ENCODE peak calls at places on chromosomes 5 and 9, in five cellular contexts. One of them, this sample, is unnamed.

GRCh38 chr5:65366655-65367054 is 115.1 kb downstream of the ADAMTS6 start:
- DNase-seq in NCI-H1436 treated with DMSO at 0.1 percent for 48 hours: no peak
- DNase-seq in choroid plexus epithelial cell: no peak
- DNase-seq in fibroblast of mammary gland: no peak
- DNase-seq in stimulated activated CD8-positive, alpha-beta memory T cell treated with anti-CD3 and anti-CD28 coated beads, Interleukin-4, amount 100 ng/mL, for 4 hours: no peak
- DNase-seq in this sample: no peak

GRCh38 chr9:82423700-82424099 is 435.1 kb downstream of the SPATA31D1 start:
- DNase-seq in NCI-H1436 treated with DMSO at 0.1 percent for 48 hours: no peak
- DNase-seq in choroid plexus epithelial cell: no peak
- DNase-seq in fibroblast of mammary gland: no peak
- DNase-seq in stimulated activated CD8-positive, alpha-beta memory T cell treated with anti-CD3 and anti-CD28 coated beads, Interleukin-4, amount 100 ng/mL, for 4 hours: no peak
- DNase-seq in this sample: no peak

GRCh38 chr9:33460854-33461253 is 12.9 kb downstream of the NOL6 start:
- DNase-seq in NCI-H1436 treated with DMSO at 0.1 percent for 48 hours: no peak
- DNase-seq in choroid plexus epithelial cell: no peak
- DNase-seq in fibroblast of mammary gland: no peak
- DNase-seq in stimulated activated CD8-positive, alpha-beta memory T cell treated with anti-CD3 and anti-CD28 coated beads, Interleukin-4, amount 100 ng/mL, for 4 hours: no peak
- DNase-seq in this sample: no peak

GRCh38 chr5:148973455-148973854 is 89.4 kb downstream of the SH3TC2 start:
- DNase-seq in NCI-H1436 treated with DMSO at 0.1 percent for 48 hours: no peak
- DNase-seq in choroid plexus epithelial cell: no peak
- DNase-seq in fibroblast of mammary gland: peak
- DNase-seq in stimulated activated CD8-positive, alpha-beta memory T cell treated with anti-CD3 and anti-CD28 coated beads, Interleukin-4, amount 100 ng/mL, for 4 hours: no peak
- DNase-seq in this sample: no peak

GRCh38 chr9:37998881-37999311 is 70.1 kb downstream of the SHB start:
- DNase-seq in NCI-H1436 treated with DMSO at 0.1 percent for 48 hours: no peak
- DNase-seq in choroid plexus epithelial cell: peak
- DNase-seq in fibroblast of mammary gland: peak
- DNase-seq in stimulated activated CD8-positive, alpha-beta memory T cell treated with anti-CD3 and anti-CD28 coated beads, Interleukin-4, amount 100 ng/mL, for 4 hours: no peak
- DNase-seq in this sample: no peak

GRCh38 chr9:36091028-36091953 is 45.2 kb upstream of the GLIPR2 start:
- DNase-seq in NCI-H1436 treated with DMSO at 0.1 percent for 48 hours: no peak
- DNase-seq in choroid plexus epithelial cell: peak
- DNase-seq in fibroblast of mammary gland: peak
- DNase-seq in stimulated activated CD8-positive, alpha-beta memory T cell treated with anti-CD3 and anti-CD28 coated beads, Interleukin-4, amount 100 ng/mL, for 4 hours: no peak
- DNase-seq in this sample: no peak

GRCh38 chr5:96075579-96076289 is 114.1 kb upstream of the ELL2 start:
- DNase-seq in NCI-H1436 treated with DMSO at 0.1 percent for 48 hours: no peak
- DNase-seq in choroid plexus epithelial cell: no peak
- DNase-seq in fibroblast of mammary gland: no peak
- DNase-seq in stimulated activated CD8-positive, alpha-beta memory T cell treated with anti-CD3 and anti-CD28 coated beads, Interleukin-4, amount 100 ng/mL, for 4 hours: no peak
- DNase-seq in this sample: no peak

GRCh38 chr9:86531273-86531672 is 177.1 kb upstream of the TUT7 start:
- DNase-seq in NCI-H1436 treated with DMSO at 0.1 percent for 48 hours: no peak
- DNase-seq in choroid plexus epithelial cell: peak
- DNase-seq in fibroblast of mammary gland: peak
- DNase-seq in stimulated activated CD8-positive, alpha-beta memory T cell treated with anti-CD3 and anti-CD28 coated beads, Interleukin-4, amount 100 ng/mL, for 4 hours: no peak
- DNase-seq in this sample: no peak

GRCh38 chr5:140341591-140341990 is 4.8 kb downstream of the HBEGF start:
- DNase-seq in NCI-H1436 treated with DMSO at 0.1 percent for 48 hours: no peak
- DNase-seq in choroid plexus epithelial cell: no peak
- DNase-seq in fibroblast of mammary gland: no peak
- DNase-seq in stimulated activated CD8-positive, alpha-beta memory T cell treated with anti-CD3 and anti-CD28 coated beads, Interleukin-4, amount 100 ng/mL, for 4 hours: no peak
- DNase-seq in this sample: no peak

GRCh38 chr9:85960688-85961093 is 19.7 kb downstream of the NAA35 start:
- DNase-seq in NCI-H1436 treated with DMSO at 0.1 percent for 48 hours: no peak
- DNase-seq in choroid plexus epithelial cell: peak
- DNase-seq in fibroblast of mammary gland: peak
- DNase-seq in stimulated activated CD8-positive, alpha-beta memory T cell treated with anti-CD3 and anti-CD28 coated beads, Interleukin-4, amount 100 ng/mL, for 4 hours: no peak
- DNase-seq in this sample: no peak

GRCh38 chr9:134611046-134611445 is 30.6 kb upstream of the COL5A1 start:
- DNase-seq in NCI-H1436 treated with DMSO at 0.1 percent for 48 hours: no peak
- DNase-seq in choroid plexus epithelial cell: no peak
- DNase-seq in fibroblast of mammary gland: no peak
- DNase-seq in stimulated activated CD8-positive, alpha-beta memory T cell treated with anti-CD3 and anti-CD28 coated beads, Interleukin-4, amount 100 ng/mL, for 4 hours: no peak
- DNase-seq in this sample: no peak

GRCh38 chr5:119171686-119172085 is 100.8 kb downstream of the DMXL1 start:
- DNase-seq in NCI-H1436 treated with DMSO at 0.1 percent for 48 hours: no peak
- DNase-seq in choroid plexus epithelial cell: no peak
- DNase-seq in fibroblast of mammary gland: no peak
- DNase-seq in stimulated activated CD8-positive, alpha-beta memory T cell treated with anti-CD3 and anti-CD28 coated beads, Interleukin-4, amount 100 ng/mL, for 4 hours: no peak
- DNase-seq in this sample: no peak

GRCh38 chr5:14110680-14111079 is 32.5 kb upstream of the TRIO start:
- DNase-seq in NCI-H1436 treated with DMSO at 0.1 percent for 48 hours: no peak
- DNase-seq in choroid plexus epithelial cell: peak
- DNase-seq in fibroblast of mammary gland: peak
- DNase-seq in stimulated activated CD8-positive, alpha-beta memory T cell treated with anti-CD3 and anti-CD28 coated beads, Interleukin-4, amount 100 ng/mL, for 4 hours: no peak
- DNase-seq in this sample: no peak

GRCh38 chr9:3920586-3921582 is 379.0 kb downstream of the GLIS3 start:
- DNase-seq in NCI-H1436 treated with DMSO at 0.1 percent for 48 hours: no peak
- DNase-seq in choroid plexus epithelial cell: peak
- DNase-seq in fibroblast of mammary gland: no peak
- DNase-seq in stimulated activated CD8-positive, alpha-beta memory T cell treated with anti-CD3 and anti-CD28 coated beads, Interleukin-4, amount 100 ng/mL, for 4 hours: no peak
- DNase-seq in this sample: no peak

GRCh38 chr9:116027951-116028350 is 125.6 kb upstream of the PAPPA start:
- DNase-seq in NCI-H1436 treated with DMSO at 0.1 percent for 48 hours: no peak
- DNase-seq in choroid plexus epithelial cell: peak
- DNase-seq in fibroblast of mammary gland: peak
- DNase-seq in stimulated activated CD8-positive, alpha-beta memory T cell treated with anti-CD3 and anti-CD28 coated beads, Interleukin-4, amount 100 ng/mL, for 4 hours: no peak
- DNase-seq in this sample: no peak

GRCh38 chr9:38200431-38200830 is 131.4 kb upstream of the SHB start:
- DNase-seq in NCI-H1436 treated with DMSO at 0.1 percent for 48 hours: no peak
- DNase-seq in choroid plexus epithelial cell: no peak
- DNase-seq in fibroblast of mammary gland: no peak
- DNase-seq in stimulated activated CD8-positive, alpha-beta memory T cell treated with anti-CD3 and anti-CD28 coated beads, Interleukin-4, amount 100 ng/mL, for 4 hours: no peak
- DNase-seq in this sample: no peak

GRCh38 chr5:180251141-180251540 is 40.7 kb downstream of the MAPK9 start:
- DNase-seq in NCI-H1436 treated with DMSO at 0.1 percent for 48 hours: no peak
- DNase-seq in choroid plexus epithelial cell: no peak
- DNase-seq in fibroblast of mammary gland: no peak
- DNase-seq in stimulated activated CD8-positive, alpha-beta memory T cell treated with anti-CD3 and anti-CD28 coated beads, Interleukin-4, amount 100 ng/mL, for 4 hours: no peak
- DNase-seq in this sample: no peak

GRCh38 chr5:130710596-130710995 is 454.5 kb downstream of the HINT1 start:
- DNase-seq in NCI-H1436 treated with DMSO at 0.1 percent for 48 hours: no peak
- DNase-seq in choroid plexus epithelial cell: peak
- DNase-seq in fibroblast of mammary gland: peak
- DNase-seq in stimulated activated CD8-positive, alpha-beta memory T cell treated with anti-CD3 and anti-CD28 coated beads, Interleukin-4, amount 100 ng/mL, for 4 hours: no peak
- DNase-seq in this sample: no peak

GRCh38 chr5:132456553-132457361 is 33.8 kb downstream of the IRF1 start:
- DNase-seq in NCI-H1436 treated with DMSO at 0.1 percent for 48 hours: no peak
- DNase-seq in choroid plexus epithelial cell: peak
- DNase-seq in fibroblast of mammary gland: peak
- DNase-seq in stimulated activated CD8-positive, alpha-beta memory T cell treated with anti-CD3 and anti-CD28 coated beads, Interleukin-4, amount 100 ng/mL, for 4 hours: peak
- DNase-seq in this sample: no peak

GRCh38 chr9:37952731-37953130 is 48.8 kb upstream of the SLC25A51 start:
- DNase-seq in NCI-H1436 treated with DMSO at 0.1 percent for 48 hours: no peak
- DNase-seq in choroid plexus epithelial cell: peak
- DNase-seq in fibroblast of mammary gland: peak
- DNase-seq in stimulated activated CD8-positive, alpha-beta memory T cell treated with anti-CD3 and anti-CD28 coated beads, Interleukin-4, amount 100 ng/mL, for 4 hours: no peak
- DNase-seq in this sample: no peak

GRCh38 chr5:137563646-137564474 is 64.7 kb upstream of the SPOCK1 start:
- DNase-seq in NCI-H1436 treated with DMSO at 0.1 percent for 48 hours: no peak
- DNase-seq in choroid plexus epithelial cell: peak
- DNase-seq in fibroblast of mammary gland: peak
- DNase-seq in stimulated activated CD8-positive, alpha-beta memory T cell treated with anti-CD3 and anti-CD28 coated beads, Interleukin-4, amount 100 ng/mL, for 4 hours: no peak
- DNase-seq in this sample: no peak

GRCh38 chr5:120818128-120818527 is 354.0 kb downstream of the PRR16 start:
- DNase-seq in NCI-H1436 treated with DMSO at 0.1 percent for 48 hours: no peak
- DNase-seq in choroid plexus epithelial cell: no peak
- DNase-seq in fibroblast of mammary gland: no peak
- DNase-seq in stimulated activated CD8-positive, alpha-beta memory T cell treated with anti-CD3 and anti-CD28 coated beads, Interleukin-4, amount 100 ng/mL, for 4 hours: no peak
- DNase-seq in this sample: no peak

GRCh38 chr9:69027355-69028097 is 8.0 kb upstream of the FXN start:
- DNase-seq in NCI-H1436 treated with DMSO at 0.1 percent for 48 hours: no peak
- DNase-seq in choroid plexus epithelial cell: peak
- DNase-seq in fibroblast of mammary gland: peak
- DNase-seq in stimulated activated CD8-positive, alpha-beta memory T cell treated with anti-CD3 and anti-CD28 coated beads, Interleukin-4, amount 100 ng/mL, for 4 hours: no peak
- DNase-seq in this sample: peak

GRCh38 chr5:24644757-24645156 is at the start of gene CDH10:
- DNase-seq in NCI-H1436 treated with DMSO at 0.1 percent for 48 hours: peak
- DNase-seq in choroid plexus epithelial cell: peak
- DNase-seq in fibroblast of mammary gland: no peak
- DNase-seq in stimulated activated CD8-positive, alpha-beta memory T cell treated with anti-CD3 and anti-CD28 coated beads, Interleukin-4, amount 100 ng/mL, for 4 hours: no peak
- DNase-seq in this sample: no peak

GRCh38 chr9:28539432-28539831 is 966.2 kb upstream of the C9orf72 start:
- DNase-seq in NCI-H1436 treated with DMSO at 0.1 percent for 48 hours: peak
- DNase-seq in choroid plexus epithelial cell: no peak
- DNase-seq in fibroblast of mammary gland: no peak
- DNase-seq in stimulated activated CD8-positive, alpha-beta memory T cell treated with anti-CD3 and anti-CD28 coated beads, Interleukin-4, amount 100 ng/mL, for 4 hours: no peak
- DNase-seq in this sample: no peak

GRCh38 chr5:96913233-96913632 is 22.6 kb upstream of the LNPEP start:
- DNase-seq in NCI-H1436 treated with DMSO at 0.1 percent for 48 hours: no peak
- DNase-seq in choroid plexus epithelial cell: no peak
- DNase-seq in fibroblast of mammary gland: no peak
- DNase-seq in stimulated activated CD8-positive, alpha-beta memory T cell treated with anti-CD3 and anti-CD28 coated beads, Interleukin-4, amount 100 ng/mL, for 4 hours: no peak
- DNase-seq in this sample: no peak

GRCh38 chr9:91515074-91515687 is 91.5 kb upstream of the NFIL3 start:
- DNase-seq in NCI-H1436 treated with DMSO at 0.1 percent for 48 hours: no peak
- DNase-seq in choroid plexus epithelial cell: peak
- DNase-seq in fibroblast of mammary gland: peak
- DNase-seq in stimulated activated CD8-positive, alpha-beta memory T cell treated with anti-CD3 and anti-CD28 coated beads, Interleukin-4, amount 100 ng/mL, for 4 hours: no peak
- DNase-seq in this sample: no peak

GRCh38 chr5:98461485-98461884 is 312.0 kb upstream of the RGMB start:
- DNase-seq in NCI-H1436 treated with DMSO at 0.1 percent for 48 hours: no peak
- DNase-seq in choroid plexus epithelial cell: no peak
- DNase-seq in fibroblast of mammary gland: no peak
- DNase-seq in stimulated activated CD8-positive, alpha-beta memory T cell treated with anti-CD3 and anti-CD28 coated beads, Interleukin-4, amount 100 ng/mL, for 4 hours: no peak
- DNase-seq in this sample: no peak

GRCh38 chr5:96459313-96460109 is 26.5 kb upstream of the PCSK1 start:
- DNase-seq in NCI-H1436 treated with DMSO at 0.1 percent for 48 hours: no peak
- DNase-seq in choroid plexus epithelial cell: no peak
- DNase-seq in fibroblast of mammary gland: peak
- DNase-seq in stimulated activated CD8-positive, alpha-beta memory T cell treated with anti-CD3 and anti-CD28 coated beads, Interleukin-4, amount 100 ng/mL, for 4 hours: no peak
- DNase-seq in this sample: no peak

GRCh38 chr9:112705773-112706427 is 12.0 kb downstream of the INIP start:
- DNase-seq in NCI-H1436 treated with DMSO at 0.1 percent for 48 hours: no peak
- DNase-seq in choroid plexus epithelial cell: peak
- DNase-seq in fibroblast of mammary gland: peak
- DNase-seq in stimulated activated CD8-positive, alpha-beta memory T cell treated with anti-CD3 and anti-CD28 coated beads, Interleukin-4, amount 100 ng/mL, for 4 hours: no peak
- DNase-seq in this sample: no peak